ENCODE peak calls at places on chromosomes 3 and 15, in six cellular contexts. E, R, I, O, F and Y are unnamed samples.
A peak's percentile ranks its signal among the peaks of the same experiment; 100 is the strongest.

GRCh38 chr15:99105516-99106341 is 849 bp downstream of the SYNM start:
- DNase-seq in F (no peak), I (peak; percentile 78), O (peak; percentile 73), E (peak; percentile 62), R (no peak), Y (peak; percentile 72)

GRCh38 chr3:187507905-187508304 is 139.7 kb downstream of the RTP4 start:
- DNase-seq in O (no peak), F (no peak), I (no peak), R (no peak), E (no peak), Y (no peak)

GRCh38 chr3:177981576-177981975 is 554.7 kb upstream of the KCNMB2 start:
- DNase-seq in I (no peak), O (no peak), R (no peak), E (no peak), F (no peak), Y (no peak)

GRCh38 chr15:76988874-76989780 is 5.8 kb upstream of the PSTPIP1 start:
- DNase-seq in F (no peak), E (no peak), O (no peak), I (no peak), R (no peak), Y (no peak)

GRCh38 chr15:32981536-32981935 is 213.0 kb downstream of the FMN1 start:
- DNase-seq in I (no peak), F (no peak), O (no peak), E (no peak), R (no peak), Y (no peak)

GRCh38 chr3:157237886-157238285 is 77.9 kb upstream of the CCNL1 start:
- DNase-seq in F (no peak), E (no peak), I (no peak), O (no peak), R (no peak), Y (no peak)

GRCh38 chr3:188003188-188004171 is 150.5 kb upstream of the LPP start:
- DNase-seq in E (no peak), R (no peak), O (peak; percentile 65), F (no peak), I (no peak), Y (no peak)

GRCh38 chr3:27193056-27193455 is 176.1 kb downstream of the NEK10 start:
- DNase-seq in I (no peak), E (no peak), O (no peak), F (no peak), R (no peak), Y (no peak)

GRCh38 chr15:49467782-49468181 is 44.7 kb downstream of the FGF7 start:
- DNase-seq in F (no peak), E (no peak), O (no peak), R (no peak), I (no peak), Y (no peak)

GRCh38 chr3:167228135-167228534 is 152.0 kb downstream of the ZBBX start:
- DNase-seq in F (no peak), O (no peak), R (no peak), E (no peak), I (no peak), Y (no peak)

GRCh38 chr3:106635271-106635670 is 742.0 kb upstream of the CCDC54 start:
- DNase-seq in R (no peak), I (no peak), F (no peak), O (no peak), E (no peak), Y (no peak)

GRCh38 chr3:44419923-44420650 is 57.4 kb downstream of the ZNF445 start:
- DNase-seq in R (no peak), O (no peak), E (no peak), F (no peak), I (no peak), Y (no peak)

GRCh38 chr3:127450331-127450730 is 140.2 kb downstream of the TPRA1 start:
- DNase-seq in O (no peak), F (no peak), I (no peak), E (peak; percentile 5), R (no peak), Y (peak; percentile 0)

GRCh38 chr3:15268033-15268631 is 62.1 kb downstream of the CAPN7 start:
- DNase-seq in F (peak; percentile 89), I (peak; percentile 89), R (peak; percentile 83), E (peak; percentile 92), O (peak; percentile 93), Y (peak; percentile 85)

GRCh38 chr3:111906667-111907066 is 47.6 kb downstream of the PHLDB2 start:
- DNase-seq in R (no peak), E (no peak), I (peak; percentile 46), F (no peak), O (no peak), Y (no peak)

GRCh38 chr3:157487339-157487738 is 15.9 kb downstream of the VEPH1 start:
- DNase-seq in F (no peak), E (no peak), I (no peak), O (no peak), R (no peak), Y (no peak)